ENCODE peak calls at places on chromosomes 7 and 10, in four cellular contexts. W is lower lobe of right lung; I is dorsolateral prefrontal cortex; N is CD8-positive, alpha-beta T cell. G is an unnamed sample.

GRCh38 chr7:66036382-66036781 is 39.2 kb upstream of the ASL start:
- DNase-seq in W (no peak), I (no peak), N (no peak), G (no peak)

GRCh38 chr10:3241128-3242057 is 68.8 kb upstream of the PITRM1 start:
- DNase-seq in W (no peak), I (no peak), N (no peak), G (no peak)

GRCh38 chr10:123997486-123998196 is 95.8 kb downstream of the CHST15 start:
- DNase-seq in W (peak; percentile 72), I (no peak), N (no peak), G (no peak)

GRCh38 chr10:47040681-47041080 is 129.5 kb downstream of the PTPN20 start:
- DNase-seq in W (no peak), I (no peak), N (no peak), G (no peak)

GRCh38 chr7:16648551-16648950 is 2.6 kb downstream of the BZW2 start:
- DNase-seq in W (no peak), I (no peak), N (no peak), G (no peak)

GRCh38 chr7:36942062-36942461 is 217.8 kb upstream of the AOAH start:
- DNase-seq in W (no peak), I (no peak), N (no peak), G (no peak)

GRCh38 chr10:96585726-96586418 is 940 bp downstream of the TM9SF3 start:
- DNase-seq in W (no peak), I (no peak), N (no peak), G (no peak)

GRCh38 chr10:62961951-62962523 is 145.9 kb upstream of the EGR2 start:
- DNase-seq in W (no peak), I (no peak), N (no peak), G (no peak)

GRCh38 chr7:81029523-81029922 is 110.7 kb upstream of the SEMA3C start:
- DNase-seq in W (no peak), I (no peak), N (no peak), G (no peak)

GRCh38 chr10:124019886-124020797 is 73.3 kb downstream of the CHST15 start:
- DNase-seq in W (no peak), I (no peak), N (no peak), G (no peak)

GRCh38 chr7:151157645-151158329 is 9.7 kb downstream of the GBX1 start:
- DNase-seq in W (no peak), I (no peak), N (no peak), G (no peak)

GRCh38 chr10:60235001-60235400 is 154.7 kb downstream of the ANK3 start:
- DNase-seq in W (no peak), I (peak; percentile 60), N (no peak), G (no peak)

GRCh38 chr10:30062582-30062981 is 3.2 kb upstream of the JCAD start:
- DNase-seq in W (no peak), I (no peak), N (no peak), G (no peak)

GRCh38 chr10:60099998-60100747 is 193.8 kb upstream of the CCDC6 start:
- DNase-seq in W (no peak), I (peak; percentile 33), N (no peak), G (peak; percentile 17)

GRCh38 chr10:35300063-35300699 is 36.1 kb upstream of the CCNY start:
- DNase-seq in W (peak; percentile 49), I (no peak), N (no peak), G (no peak)

GRCh38 chr7:130941322-130942210 is 207.6 kb upstream of the KLF14 start:
- DNase-seq in W (peak; percentile 69), I (no peak), N (no peak), G (no peak)

GRCh38 chr7:85341121-85341520 is 154.3 kb upstream of the SEMA3D start:
- DNase-seq in W (no peak), I (no peak), N (no peak), G (no peak)

GRCh38 chr10:111996103-111996502 is 187.5 kb downstream of the GPAM start:
- DNase-seq in W (no peak), I (no peak), N (no peak), G (no peak)

GRCh38 chr7:7157887-7158271 is 24.5 kb upstream of the C1GALT1 start:
- DNase-seq in W (no peak), I (no peak), N (no peak), G (no peak)

GRCh38 chr10:34815174-34816066 is at the start of gene PARD3:
- DNase-seq in W (peak; percentile 73), I (no peak), N (no peak), G (peak; percentile 59)

GRCh38 chr10:5089869-5090268 is 4.3 kb upstream of the AKR1C3 start:
- DNase-seq in W (no peak), I (no peak), N (no peak), G (no peak)

GRCh38 chr7:158318511-158318913 is 269.1 kb downstream of the PTPRN2 start:
- DNase-seq in W (no peak), I (no peak), N (no peak), G (no peak)

GRCh38 chr7:147547252-147547897 is 1043.2 kb upstream of the C7orf33 start:
- DNase-seq in W (no peak), I (no peak), N (no peak), G (no peak)

GRCh38 chr10:80457554-80458262 is 3.6 kb downstream of the TSPAN14 start:
- DNase-seq in W (no peak), I (no peak), N (no peak), G (no peak)

GRCh38 chr7:17183630-17184328 is 114.7 kb upstream of the AHR start:
- DNase-seq in W (no peak), I (no peak), N (no peak), G (no peak)

GRCh38 chr10:18689498-18689897 is 30.3 kb downstream of the ARL5B start:
- DNase-seq in W (no peak), I (no peak), N (no peak), G (no peak)
- TF ChIP-seq CTCF in W (peak; percentile 30), I (peak; percentile 58), N (no peak), G (peak; percentile 61)

DNA sequence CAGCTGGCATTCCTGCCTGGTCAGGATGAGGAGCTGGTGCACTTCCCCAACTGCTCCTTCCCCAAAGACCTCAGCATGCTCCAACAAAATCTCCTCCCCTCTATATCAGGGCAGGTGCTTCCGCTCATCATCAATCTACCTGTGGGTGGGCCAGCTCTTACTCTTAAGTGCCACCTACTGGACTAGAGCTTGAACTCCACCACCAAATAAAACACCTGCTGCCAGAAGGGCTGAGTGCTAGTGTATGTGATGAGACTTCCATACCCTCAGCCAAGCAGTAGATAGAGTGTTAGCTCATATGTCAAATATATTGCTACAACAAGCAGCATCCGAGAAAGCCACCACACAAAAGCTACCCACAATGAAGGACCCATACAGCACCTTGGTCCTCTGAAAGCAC is 264.3 kb downstream of the RNLS start:
- DNase-seq in W (no peak), I (no peak), N (no peak), G (no peak)
- TF ChIP-seq CTCF in W (no peak), I (no peak), N (no peak), G (no peak)

GRCh38 chr10:6721480-6721879 is 141.4 kb upstream of the PRKCQ start:
- DNase-seq in W (no peak), I (no peak), N (no peak), G (no peak)
- TF ChIP-seq CTCF in W (no peak), I (no peak), N (no peak), G (no peak)

DNA sequence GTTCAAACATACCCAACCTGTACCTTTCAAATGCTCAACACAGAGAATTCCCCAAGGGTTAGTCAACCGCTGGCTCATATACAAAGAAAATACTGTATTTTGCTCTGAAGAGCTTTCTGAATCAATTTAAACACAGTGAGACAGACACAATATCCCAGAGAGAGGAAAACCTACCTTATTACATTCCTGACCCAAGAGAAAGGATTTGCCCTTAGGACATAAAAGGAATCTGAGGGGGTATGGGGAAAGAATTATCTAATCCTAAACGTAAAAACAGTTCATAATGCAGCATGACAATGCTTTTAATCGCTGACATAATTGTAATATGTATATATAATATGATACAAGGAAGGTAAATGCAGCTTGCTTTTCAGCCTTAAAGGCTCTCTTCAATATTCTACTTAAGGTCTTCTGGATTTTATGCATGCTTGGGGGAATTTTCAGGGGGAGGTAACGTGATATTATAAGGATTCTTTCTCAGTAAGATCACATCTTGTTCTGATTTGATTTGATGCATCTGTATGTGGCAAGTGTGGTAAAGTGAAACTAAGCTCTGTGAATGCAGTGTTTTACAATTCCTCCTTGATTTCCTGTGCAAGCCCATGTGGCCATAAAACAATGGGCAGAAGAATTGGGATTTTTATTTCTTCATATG is 240.5 kb downstream of the GLI3 start:
- DNase-seq in W (no peak), I (no peak), N (no peak), G (no peak)
- TF ChIP-seq CTCF in W (no peak), I (no peak), N (no peak), G (no peak)

GRCh38 chr10:103853428-103854264 is 1.7 kb downstream of the SH3PXD2A start:
- DNase-seq in W (no peak), I (no peak), N (no peak), G (no peak)

GRCh38 chr10:103854687-103855423 is 521 bp downstream of the SH3PXD2A start:
- DNase-seq in W (no peak), I (peak; percentile 47), N (no peak), G (peak; percentile 28)

GRCh38 chr10:103855424-103855823 is at the start of gene SH3PXD2A:
- DNase-seq in W (no peak), I (peak; percentile 29), N (no peak), G (peak; percentile 67)

GRCh38 chr10:103852856-103853255 is 2.5 kb downstream of the SH3PXD2A start:
- DNase-seq in W (no peak), I (no peak), N (no peak), G (no peak)

DNA sequence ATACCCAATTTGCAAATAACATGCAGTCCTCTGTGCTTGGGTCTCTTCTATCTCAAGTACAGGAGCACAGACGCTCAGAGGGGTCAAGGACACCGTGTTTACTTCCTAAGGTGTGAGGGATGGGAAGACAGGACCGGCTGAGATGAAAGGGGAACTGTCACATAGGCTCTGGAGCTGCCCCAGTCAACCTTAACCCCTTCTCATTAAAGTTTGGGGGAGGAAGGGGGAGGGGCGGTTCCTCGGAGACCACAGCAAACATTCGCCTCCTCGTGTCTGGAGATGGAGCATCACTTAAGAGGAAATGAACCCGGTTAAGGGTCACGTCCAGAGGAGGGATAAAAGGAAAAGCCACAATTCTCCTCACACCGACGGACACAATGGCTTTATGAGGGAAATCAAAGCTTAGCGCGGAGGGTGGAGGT is 1.1 kb downstream of the SH3PXD2A start:
- DNase-seq in W (no peak), I (no peak), N (no peak), G (no peak)
- TF ChIP-seq CTCF in W (no peak), I (no peak), N (no peak), G (no peak)